ENCODE peak calls at places on chromosomes 6 and 20, in five cellular contexts. One of them, this sample, is unnamed.

GRCh38 chr6:146578054-146578453 is 20.7 kb upstream of the ADGB start:
- DNase-seq in K562: no peak
- DNase-seq in SK-N-SH: no peak
- DNase-seq in IMR-90: peak; percentile 24
- DNase-seq in GM12878: no peak
- DNase-seq in this sample: no peak

GRCh38 chr20:39117486-39117885 is 155.3 kb downstream of the DHX35 start:
- DNase-seq in K562: no peak
- DNase-seq in SK-N-SH: no peak
- DNase-seq in IMR-90: peak; percentile 43
- DNase-seq in GM12878: no peak
- DNase-seq in this sample: peak; percentile 21

GRCh38 chr6:53044071-53044470 is 21.1 kb upstream of the FBXO9 start:
- DNase-seq in K562: no peak
- DNase-seq in SK-N-SH: no peak
- DNase-seq in IMR-90: peak; percentile 72
- DNase-seq in GM12878: no peak
- DNase-seq in this sample: no peak

GRCh38 chr6:137602311-137602710 is 108.1 kb upstream of the OLIG3 start:
- DNase-seq in K562: no peak
- DNase-seq in SK-N-SH: no peak
- DNase-seq in IMR-90: no peak
- DNase-seq in GM12878: no peak
- DNase-seq in this sample: no peak

GRCh38 chr6:108082539-108082938 is 8.0 kb upstream of the OSTM1 start:
- DNase-seq in K562: no peak
- DNase-seq in SK-N-SH: no peak
- DNase-seq in IMR-90: no peak
- DNase-seq in GM12878: no peak
- DNase-seq in this sample: no peak

GRCh38 chr6:168370310-168370991 is 50.9 kb upstream of the DACT2 start:
- DNase-seq in K562: peak; percentile 89
- DNase-seq in SK-N-SH: peak; percentile 91
- DNase-seq in IMR-90: no peak
- DNase-seq in GM12878: no peak
- DNase-seq in this sample: peak; percentile 50

GRCh38 chr6:99232003-99232402 is 117.5 kb downstream of the FAXC start:
- DNase-seq in K562: no peak
- DNase-seq in SK-N-SH: no peak
- DNase-seq in IMR-90: no peak
- DNase-seq in GM12878: no peak
- DNase-seq in this sample: no peak

GRCh38 chr6:156948807-156949206 is 171.6 kb downstream of the ARID1B start:
- DNase-seq in K562: no peak
- DNase-seq in SK-N-SH: no peak
- DNase-seq in IMR-90: peak; percentile 97
- DNase-seq in GM12878: no peak
- DNase-seq in this sample: peak; percentile 16

GRCh38 chr6:20331625-20332024 is 70.1 kb upstream of the E2F3 start:
- DNase-seq in K562: no peak
- DNase-seq in SK-N-SH: no peak
- DNase-seq in IMR-90: no peak
- DNase-seq in GM12878: no peak
- DNase-seq in this sample: no peak

GRCh38 chr20:50284811-50285375 is 94.3 kb downstream of the CEBPB start:
- DNase-seq in K562: no peak
- DNase-seq in SK-N-SH: peak; percentile 65
- DNase-seq in IMR-90: no peak
- DNase-seq in GM12878: no peak
- DNase-seq in this sample: no peak
- TF ChIP-seq RFX5 in K562: no peak
- TF ChIP-seq RFX5 in SK-N-SH: no peak
- TF ChIP-seq RFX5 in IMR-90: no peak
- TF ChIP-seq RFX5 in GM12878: no peak
- TF ChIP-seq RFX5 in this sample: no peak

GRCh38 chr6:111689946-111690345 is 84.3 kb upstream of the TRAF3IP2 start:
- DNase-seq in K562: no peak
- DNase-seq in SK-N-SH: no peak
- DNase-seq in IMR-90: no peak
- DNase-seq in GM12878: no peak
- DNase-seq in this sample: no peak

GRCh38 chr6:111692327-111693164 is 86.9 kb upstream of the TRAF3IP2 start:
- DNase-seq in K562: no peak
- DNase-seq in SK-N-SH: peak; percentile 61
- DNase-seq in IMR-90: no peak
- DNase-seq in GM12878: no peak
- DNase-seq in this sample: no peak

GRCh38 chr6:111689419-111689818 is 83.7 kb upstream of the TRAF3IP2 start:
- DNase-seq in K562: no peak
- DNase-seq in SK-N-SH: no peak
- DNase-seq in IMR-90: no peak
- DNase-seq in GM12878: no peak
- DNase-seq in this sample: no peak

GRCh38 chr6:111687652-111688051 is 82.0 kb upstream of the TRAF3IP2 start:
- DNase-seq in K562: no peak
- DNase-seq in SK-N-SH: no peak
- DNase-seq in IMR-90: no peak
- DNase-seq in GM12878: no peak
- DNase-seq in this sample: no peak

DNA sequence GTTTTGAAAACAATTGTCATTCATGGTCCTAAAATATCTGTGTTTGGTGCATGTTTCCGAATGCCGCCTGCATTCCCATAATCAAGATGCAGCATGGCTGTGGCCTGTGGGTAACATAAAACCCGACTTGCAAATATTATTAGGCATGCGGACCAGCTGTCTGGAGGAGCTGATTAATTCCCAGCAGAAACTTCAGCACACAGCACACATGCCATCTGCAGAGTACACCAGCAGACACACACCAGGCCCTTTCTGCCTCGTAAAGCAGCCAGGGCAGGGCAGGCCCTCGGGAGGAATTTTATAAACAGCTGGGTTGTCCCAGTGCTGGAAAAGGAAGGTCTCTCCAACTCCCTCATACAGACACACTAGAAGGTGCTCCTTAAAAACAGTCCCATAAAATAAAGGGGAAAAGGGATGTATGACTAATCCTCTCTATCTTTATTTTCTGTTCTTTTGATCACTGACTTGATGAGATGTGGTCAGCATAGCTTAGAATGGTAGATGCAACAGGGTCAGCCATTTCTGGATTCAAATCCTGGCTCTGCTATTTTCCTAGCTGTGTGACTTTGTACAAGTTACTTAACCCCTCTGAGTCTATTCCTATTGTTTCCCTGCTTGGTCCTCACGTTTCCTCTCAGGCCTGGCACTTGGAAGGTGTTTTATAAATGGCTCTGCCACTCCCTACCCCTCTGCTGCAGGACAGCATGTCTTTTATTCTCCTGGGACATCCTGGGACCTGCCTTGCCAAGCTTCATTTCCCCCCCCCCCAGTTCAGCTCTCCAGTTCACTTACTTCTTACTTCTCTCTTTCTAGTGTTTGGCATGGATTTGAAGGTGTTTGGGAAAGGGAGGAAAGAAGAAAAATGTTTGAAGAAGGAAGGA is 85.9 kb upstream of the TRAF3IP2 start:
- DNase-seq in K562: no peak
- DNase-seq in SK-N-SH: peak; percentile 76
- DNase-seq in IMR-90: no peak
- DNase-seq in GM12878: no peak
- DNase-seq in this sample: no peak
- TF ChIP-seq RFX5 in K562: no peak
- TF ChIP-seq RFX5 in SK-N-SH: no peak
- TF ChIP-seq RFX5 in IMR-90: no peak
- TF ChIP-seq RFX5 in GM12878: no peak
- TF ChIP-seq RFX5 in this sample: no peak

GRCh38 chr6:118892248-118893094 is 1.5 kb upstream of the ASF1A start:
- DNase-seq in K562: peak; percentile 10
- DNase-seq in SK-N-SH: no peak
- DNase-seq in IMR-90: no peak
- DNase-seq in GM12878: no peak
- DNase-seq in this sample: no peak

GRCh38 chr6:118893095-118893881 is 664 bp upstream of the ASF1A start:
- DNase-seq in K562: peak; percentile 16
- DNase-seq in SK-N-SH: no peak
- DNase-seq in IMR-90: peak; percentile 67
- DNase-seq in GM12878: no peak
- DNase-seq in this sample: peak; percentile 16

GRCh38 chr6:118889163-118889562 is 4.8 kb upstream of the ASF1A start:
- DNase-seq in K562: no peak
- DNase-seq in SK-N-SH: peak; percentile 55
- DNase-seq in IMR-90: no peak
- DNase-seq in GM12878: no peak
- DNase-seq in this sample: no peak

GRCh38 chr6:118893882-118894424 is at the start of gene ASF1A:
- DNase-seq in K562: peak; percentile 90
- DNase-seq in SK-N-SH: peak; percentile 93
- DNase-seq in IMR-90: peak; percentile 98
- DNase-seq in GM12878: peak; percentile 87
- DNase-seq in this sample: peak; percentile 56

DNA sequence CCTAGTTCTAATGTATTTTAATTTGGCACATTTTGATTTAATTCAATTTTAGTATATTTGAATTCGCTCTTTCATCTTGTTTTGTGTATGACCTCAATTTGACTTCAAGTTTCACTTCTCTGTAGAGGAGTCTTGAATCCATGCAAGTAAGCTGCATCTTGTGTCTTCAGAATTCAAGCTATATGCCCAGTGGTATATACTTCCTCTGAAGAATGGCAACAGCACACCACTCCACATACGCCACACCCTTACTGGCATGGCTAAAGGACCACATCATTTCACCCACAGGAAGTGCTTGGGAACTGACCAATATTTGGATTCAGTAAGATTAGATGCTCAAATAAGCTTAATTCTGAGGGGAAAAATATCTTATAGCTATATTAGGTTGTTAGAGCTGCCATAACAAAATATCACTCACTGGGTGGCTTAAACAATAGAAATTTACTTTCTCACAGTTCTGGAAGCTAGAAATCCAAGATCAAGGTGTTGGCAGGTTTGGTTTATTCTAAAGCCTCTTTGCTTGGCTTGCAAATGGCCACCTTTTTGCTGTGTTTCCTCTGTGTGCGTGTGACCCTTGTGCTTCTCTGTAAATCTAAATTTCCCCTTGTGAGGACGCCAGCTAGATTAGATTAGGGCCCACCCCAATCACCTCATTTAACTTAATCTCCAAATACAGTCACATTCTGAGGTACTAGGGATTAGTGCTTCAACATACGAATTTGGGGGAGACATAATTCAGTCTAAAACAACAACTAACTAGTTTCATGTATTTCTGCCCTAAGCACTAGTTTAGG is 2.8 kb upstream of the ASF1A start:
- DNase-seq in K562: no peak
- DNase-seq in SK-N-SH: no peak
- DNase-seq in IMR-90: no peak
- DNase-seq in GM12878: no peak
- DNase-seq in this sample: no peak
- TF ChIP-seq RFX5 in K562: no peak
- TF ChIP-seq RFX5 in SK-N-SH: no peak
- TF ChIP-seq RFX5 in IMR-90: no peak
- TF ChIP-seq RFX5 in GM12878: no peak
- TF ChIP-seq RFX5 in this sample: no peak

DNA sequence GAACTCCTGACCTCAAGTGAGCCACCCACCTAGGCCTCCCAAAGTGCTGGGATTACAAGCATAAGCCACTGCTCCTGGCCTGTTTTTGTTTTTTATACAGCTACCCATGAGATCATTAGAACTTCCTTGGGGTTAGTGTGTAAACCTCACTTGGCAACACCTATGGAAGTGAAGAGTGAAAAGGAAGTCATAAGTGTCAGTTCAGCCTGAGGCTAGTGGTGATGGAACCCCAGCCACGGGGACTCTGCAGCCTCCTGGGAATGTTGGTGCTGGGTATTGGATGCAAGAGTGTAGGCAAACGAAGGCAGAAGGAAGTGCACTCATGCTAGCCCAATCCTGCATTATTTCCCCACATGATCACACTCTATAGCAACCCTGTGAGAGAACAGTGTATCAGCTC is 33.6 kb upstream of the FUCA2 start:
- DNase-seq in K562: no peak
- DNase-seq in SK-N-SH: no peak
- DNase-seq in IMR-90: no peak
- DNase-seq in GM12878: no peak
- DNase-seq in this sample: no peak
- TF ChIP-seq RFX5 in K562: no peak
- TF ChIP-seq RFX5 in SK-N-SH: no peak
- TF ChIP-seq RFX5 in IMR-90: no peak
- TF ChIP-seq RFX5 in GM12878: no peak
- TF ChIP-seq RFX5 in this sample: no peak

GRCh38 chr6:293185-294174 is 1.2 kb downstream of the DUSP22 start:
- DNase-seq in K562: no peak
- DNase-seq in SK-N-SH: no peak
- DNase-seq in IMR-90: no peak
- DNase-seq in GM12878: no peak
- DNase-seq in this sample: no peak
- TF ChIP-seq RFX5 in K562: no peak
- TF ChIP-seq RFX5 in SK-N-SH: no peak
- TF ChIP-seq RFX5 in IMR-90: no peak
- TF ChIP-seq RFX5 in GM12878: no peak
- TF ChIP-seq RFX5 in this sample: no peak

This sample was measured in A549.